ENCODE peak calls at places on chromosome 22, in ten cellular contexts. F is thoracic aorta, H is WERI-Rb-1, X is right atrium auricular region, V is dorsolateral prefrontal cortex, O is endothelial cell, M is tibial artery, Y is A549, Z is fibroblast of lung, N is heart right ventricle. I is an unnamed sample.

GRCh38 chr22:49295851-49296560 is 531.7 kb downstream of the BRD1 start:
- DNase-seq in F (no peak), H (no peak), X (peak; percentile 40), V (peak; percentile 38), O (no peak), M (peak; percentile 13), Y (no peak), Z (no peak), N (no peak), I (peak; percentile 7)

GRCh38 chr22:48427731-48428211 is 1399.9 kb downstream of the BRD1 start:
- DNase-seq in F (no peak), H (no peak), X (no peak), V (no peak), O (no peak), M (no peak), Y (no peak), Z (no peak), N (no peak), I (no peak)

GRCh38 chr22:50184004-50184461 is 1.7 kb upstream of the TRABD start:
- DNase-seq in F (no peak), H (peak; percentile 42), X (peak; percentile 84), V (no peak), O (no peak), M (peak; percentile 68), Y (peak; percentile 49), Z (peak; percentile 51), N (peak; percentile 77), I (no peak)

GRCh38 chr22:43262990-43263644 is 76.2 kb upstream of the TTLL12 start:
- DNase-seq in F (no peak), H (no peak), X (no peak), V (no peak), O (peak; percentile 22), M (no peak), Y (no peak), Z (peak; percentile 1), N (no peak), I (no peak)

GRCh38 chr22:19798320-19798665 is 37.7 kb downstream of the TBX1 start:
- DNase-seq in F (no peak), H (no peak), X (no peak), V (no peak), O (no peak), M (no peak), Y (no peak), Z (no peak), N (peak; percentile 10), I (no peak)

GRCh38 chr22:32880906-32881596 is 79.5 kb downstream of the TIMP3 start:
- DNase-seq in F (no peak), H (peak; percentile 73), X (peak; percentile 82), V (peak; percentile 56), O (peak; percentile 55), M (no peak), Y (no peak), Z (peak; percentile 90), N (peak; percentile 90), I (no peak)

GRCh38 chr22:36922097-36922608 is 8.7 kb downstream of the CSF2RB start:
- DNase-seq in F (no peak), H (no peak), X (peak; percentile 36), V (no peak), O (peak; percentile 37), M (no peak), Y (no peak), Z (no peak), N (no peak), I (no peak)

GRCh38 chr22:38258895-38259294 is 13.9 kb downstream of the TMEM184B start:
- DNase-seq in F (no peak), H (no peak), X (peak; percentile 93), V (no peak), O (no peak), M (no peak), Y (no peak), Z (peak; percentile 78), N (peak; percentile 68), I (no peak)

GRCh38 chr22:48188211-48188845 is 1425.9 kb downstream of the TBC1D22A start:
- DNase-seq in F (no peak), H (no peak), X (no peak), V (no peak), O (no peak), M (no peak), Y (peak; percentile 24), Z (peak; percentile 17), N (no peak), I (no peak)

GRCh38 chr22:41047741-41048140 is 44.7 kb upstream of the EP300 start:
- DNase-seq in F (no peak), H (no peak), X (no peak), V (no peak), O (no peak), M (no peak), Y (no peak), Z (peak; percentile 82), N (no peak), I (no peak)

GRCh38 chr22:27573992-27574391 is 227.6 kb downstream of the MN1 start:
- DNase-seq in F (no peak), H (no peak), X (no peak), V (no peak), O (no peak), M (no peak), Y (no peak), Z (peak; percentile 18), N (no peak), I (no peak)

GRCh38 chr22:27719535-27720227 is 81.9 kb downstream of the MN1 start:
- DNase-seq in F (no peak), H (peak; percentile 51), X (peak; percentile 62), V (peak; percentile 77), O (no peak), M (peak; percentile 40), Y (peak; percentile 69), Z (peak; percentile 22), N (no peak), I (no peak)

GRCh38 chr22:26995222-26995621 is 337.8 kb downstream of the MIAT start:
- DNase-seq in F (no peak), H (no peak), X (no peak), V (no peak), O (no peak), M (no peak), Y (no peak), Z (no peak), N (no peak), I (no peak)

GRCh38 chr22:35914665-35915476 is 113.8 kb downstream of the RBFOX2 start:
- DNase-seq in F (peak; percentile 33), H (peak; percentile 81), X (peak; percentile 69), V (peak; percentile 58), O (peak; percentile 55), M (peak; percentile 73), Y (peak; percentile 83), Z (peak; percentile 92), N (no peak), I (peak; percentile 50)

GRCh38 chr22:35761037-35761436 is 43.4 kb downstream of the APOL5 start:
- DNase-seq in F (no peak), H (no peak), X (no peak), V (no peak), O (no peak), M (no peak), Y (peak; percentile 33), Z (peak; percentile 45), N (no peak), I (no peak)

GRCh38 chr22:30556388-30556787 is 9.8 kb upstream of the SEC14L6 start:
- DNase-seq in F (no peak), H (peak; percentile 49), X (no peak), V (no peak), O (no peak), M (no peak), Y (peak; percentile 43), Z (no peak), N (no peak), I (no peak)
- TF ChIP-seq CTCF in F (no peak), H (peak; percentile 40), X (no peak), V (no peak), O (no peak), M (no peak), Y (peak; percentile 7), Z (no peak), N (no peak), I (no peak)

DNA sequence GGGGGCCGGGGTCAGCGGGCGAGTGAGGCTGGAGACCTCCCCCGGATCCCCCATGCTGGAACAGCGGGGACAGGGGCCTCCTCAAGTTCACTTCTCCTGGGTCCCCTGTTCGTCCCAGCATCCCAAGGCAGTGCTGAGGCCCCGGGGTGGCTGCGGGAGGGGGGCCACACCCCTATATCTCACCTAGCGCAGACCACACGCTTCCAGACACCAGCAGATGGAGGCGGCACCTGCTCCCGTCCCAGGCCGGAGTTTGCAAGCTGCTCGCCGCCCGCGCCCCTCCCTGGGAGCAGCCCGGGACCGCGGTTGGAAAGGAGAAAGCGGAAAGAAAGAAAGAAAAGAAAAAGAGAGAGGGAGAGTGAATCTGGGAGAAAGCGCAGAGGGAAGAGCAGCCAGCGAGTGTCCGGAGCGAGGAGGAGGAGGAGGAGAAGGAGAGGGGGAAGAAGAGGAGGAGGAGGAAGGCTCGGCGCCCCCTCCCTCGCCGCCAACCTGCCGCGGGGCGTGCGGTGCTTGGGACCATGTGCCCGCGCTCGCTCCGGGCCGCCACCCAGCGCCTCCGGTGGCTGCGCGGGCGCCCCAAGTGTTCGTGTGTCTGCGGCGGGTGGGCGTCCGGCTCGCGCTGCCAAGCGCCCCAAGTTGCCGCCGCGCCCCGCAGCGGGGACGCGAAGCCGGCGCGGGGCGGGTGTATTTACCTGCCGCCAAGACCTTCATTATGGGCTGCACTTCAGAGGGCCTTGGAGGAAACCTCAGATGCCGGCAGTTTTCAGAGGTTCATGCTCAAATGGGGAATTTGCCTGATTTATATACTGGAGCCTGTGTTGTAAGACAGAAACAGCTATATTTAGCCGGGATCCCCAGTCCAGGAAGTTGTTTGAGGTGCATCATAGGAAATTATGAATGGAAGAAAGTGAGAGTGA is at the start of gene LIF:
- DNase-seq in F (no peak), H (peak; percentile 57), X (no peak), V (no peak), O (no peak), M (no peak), Y (no peak), Z (peak; percentile 67), N (no peak), I (peak; percentile 30)
- TF ChIP-seq CTCF in F (no peak), H (peak; percentile 36), X (peak; percentile 24), V (no peak), O (no peak), M (no peak), Y (no peak), Z (no peak), N (no peak), I (peak; percentile 29)

GRCh38 chr22:21447694-21448402 is 19.3 kb upstream of the TMEM191C start:
- DNase-seq in F (no peak), H (peak; percentile 34), X (no peak), V (no peak), O (peak; percentile 10), M (no peak), Y (peak; percentile 30), Z (no peak), N (peak; percentile 11), I (no peak)
- TF ChIP-seq CTCF in F (no peak), H (peak; percentile 70), X (no peak), V (no peak), O (no peak), M (no peak), Y (no peak), Z (peak; percentile 15), N (no peak), I (peak; percentile 7)

DNA sequence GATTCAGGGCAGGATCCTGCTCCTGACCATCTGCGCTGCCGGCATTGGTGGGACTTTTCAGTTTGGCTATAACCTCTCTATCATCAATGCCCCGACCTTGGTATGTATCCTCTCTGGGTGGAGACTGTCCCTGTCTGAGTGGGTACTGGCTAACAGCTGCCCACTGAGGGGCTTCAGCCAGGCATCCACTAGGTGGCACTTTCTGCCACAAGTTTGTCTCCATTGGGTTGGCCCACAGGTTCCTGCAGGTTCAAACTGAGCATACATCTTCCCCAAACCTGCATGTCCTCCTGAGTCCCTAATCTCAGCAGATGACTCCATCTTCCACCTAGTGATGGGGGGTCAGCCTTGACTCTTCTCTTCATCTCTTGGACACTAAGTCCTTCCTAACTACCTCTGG is 4.4 kb downstream of the SLC2A11 start:
- DNase-seq in F (no peak), H (peak; percentile 73), X (no peak), V (no peak), O (peak; percentile 55), M (no peak), Y (peak; percentile 59), Z (peak; percentile 51), N (no peak), I (no peak)
- TF ChIP-seq CTCF in F (peak; percentile 32), H (peak; percentile 87), X (peak; percentile 63), V (peak; percentile 34), O (peak; percentile 14), M (peak; percentile 38), Y (peak; percentile 55), Z (peak; percentile 69), N (no peak), I (peak; percentile 58)